ENCODE peak calls at places on chromosomes 13 and 19, in five cellular contexts. O is HCT116, A is neural progenitor cell, S is SK-N-SH, X is hepatocyte. R is an unnamed sample.

GRCh38 chr19:2253106-2254051 is 2.8 kb downstream of the JSRP1 start:
- DNase-seq in S (peak; percentile 58), O (no peak), A (peak; percentile 83), X (no peak), R (peak; percentile 78)

GRCh38 chr19:57687363-57688010 is 5.7 kb downstream of the ZNF551 start:
- DNase-seq in S (no peak), X (no peak), O (no peak), A (no peak), R (no peak)

GRCh38 chr19:10686661-10687517 is 14.3 kb upstream of the QTRT1 start:
- DNase-seq in X (no peak), A (no peak), O (no peak), S (peak; percentile 10), R (no peak)

GRCh38 chr19:31348416-31349159 is 648 bp downstream of the TSHZ3 start:
- DNase-seq in O (no peak), S (peak; percentile 56), X (peak; percentile 36), A (peak; percentile 39), R (no peak)

GRCh38 chr19:7701049-7701653 is 780 bp downstream of the FCER2 start:
- DNase-seq in S (no peak), A (no peak), O (no peak), X (no peak), R (no peak)

GRCh38 chr19:9862897-9863296 is 27.8 kb downstream of the PIN1 start:
- DNase-seq in A (no peak), O (no peak), X (no peak), S (no peak), R (no peak)

GRCh38 chr19:5337126-5337525 is 3.5 kb downstream of the PTPRS start:
- DNase-seq in S (no peak), O (no peak), A (no peak), X (no peak), R (no peak)

GRCh38 chr13:67063036-67063435 is 167.1 kb downstream of the PCDH9 start:
- DNase-seq in A (no peak), X (no peak), S (no peak), O (no peak), R (no peak)

GRCh38 chr19:1672038-1672768 is 19.8 kb upstream of the TCF3 start:
- DNase-seq in O (no peak), A (peak; percentile 73), S (peak; percentile 86), X (peak; percentile 75), R (peak; percentile 83)

GRCh38 chr19:21321996-21322395 is 7.2 kb downstream of the ZNF708 start:
- DNase-seq in X (no peak), S (no peak), O (no peak), A (no peak), R (no peak)

GRCh38 chr13:75217949-75218348 is 264.0 kb downstream of the TBC1D4 start:
- DNase-seq in S (no peak), A (peak; percentile 35), O (no peak), X (no peak), R (no peak)

GRCh38 chr19:39099341-39099740 is 15.2 kb downstream of the ACP7 start:
- DNase-seq in S (no peak), A (no peak), X (no peak), O (no peak), R (no peak)
- H3K4me3 ChIP-seq in S (no peak overlapping the region), A (peak overlapping the region; percentile 35), X (no peak overlapping the region), O (no peak overlapping the region), R (no peak overlapping the region)

GRCh38 chr19:48595171-48595570 is 11.4 kb upstream of the SPACA4 start:
- DNase-seq in X (no peak), A (no peak), S (no peak), O (no peak), R (no peak)

GRCh38 chr19:48595833-48596232 is 10.7 kb upstream of the SPACA4 start:
- DNase-seq in X (no peak), S (no peak), A (no peak), O (no peak), R (no peak)

GRCh38 chr19:48598996-48599626 is 7.4 kb upstream of the SPACA4 start:
- DNase-seq in A (no peak), O (no peak), X (no peak), S (no peak), R (no peak)

GRCh38 chr19:48596237-48596636 is 10.3 kb upstream of the SPACA4 start:
- DNase-seq in A (no peak), O (no peak), S (no peak), X (no peak), R (no peak)

GRCh38 chr19:48596679-48597465 is 9.7 kb upstream of the SPACA4 start:
- DNase-seq in X (no peak), A (no peak), O (no peak), S (no peak), R (no peak)
- TF ChIP-seq EZH2phosphoT487 in X (no peak), A (no peak), O (no peak), S (no peak), R (no peak)

DNA sequence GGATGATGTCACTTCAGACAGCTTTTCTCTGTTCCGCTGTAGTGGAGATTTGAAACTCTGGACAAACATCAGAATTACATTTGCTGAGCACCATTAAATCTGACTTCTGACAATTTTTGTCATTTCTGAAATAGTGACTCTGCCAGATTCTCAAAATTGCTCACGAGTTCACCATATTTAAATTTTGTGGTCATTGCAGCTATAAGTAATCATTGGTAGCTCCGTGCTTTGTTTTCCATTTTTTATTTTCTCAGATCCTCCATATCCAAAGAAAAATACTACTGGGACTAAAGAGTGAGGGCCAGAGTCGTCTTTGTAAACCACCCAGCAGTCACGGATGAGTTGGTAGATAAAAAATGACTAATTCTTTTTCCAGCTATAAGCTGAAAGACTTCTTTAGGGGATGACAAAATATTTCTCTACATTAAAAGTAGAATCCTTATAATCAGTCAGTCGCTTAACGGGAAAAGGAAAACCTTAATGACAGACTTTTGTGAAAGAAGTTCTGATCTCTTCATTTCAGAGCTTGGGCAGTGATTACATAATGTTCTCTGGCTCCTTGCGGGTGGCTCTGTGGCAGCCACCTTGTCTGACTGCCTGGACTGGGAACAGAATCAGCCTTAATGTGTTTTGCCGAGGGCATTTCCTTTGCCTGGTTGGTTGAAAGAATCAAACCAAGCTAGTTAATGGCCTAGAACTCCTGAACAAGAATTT is 2.3 kb downstream of the ITM2B start:
- DNase-seq in O (no peak), X (peak; percentile 27), A (peak; percentile 42), S (peak; percentile 56), R (peak; percentile 19)
- H3K4me3 ChIP-seq in O (no peak overlapping the region), X (peak overlapping the region; percentile 95), A (peak overlapping the region; percentile 100), S (peak overlapping the region; percentile 99), R (peak overlapping the region; percentile 56)

GRCh38 chr13:43360911-43361605 is 337.7 kb downstream of the DNAJC15 start:
- DNase-seq in A (no peak), S (no peak), X (peak; percentile 14), O (no peak), R (no peak)
- TF ChIP-seq EZH2phosphoT487 in A (no peak), S (no peak), X (no peak), O (no peak), R (no peak)

DNA sequence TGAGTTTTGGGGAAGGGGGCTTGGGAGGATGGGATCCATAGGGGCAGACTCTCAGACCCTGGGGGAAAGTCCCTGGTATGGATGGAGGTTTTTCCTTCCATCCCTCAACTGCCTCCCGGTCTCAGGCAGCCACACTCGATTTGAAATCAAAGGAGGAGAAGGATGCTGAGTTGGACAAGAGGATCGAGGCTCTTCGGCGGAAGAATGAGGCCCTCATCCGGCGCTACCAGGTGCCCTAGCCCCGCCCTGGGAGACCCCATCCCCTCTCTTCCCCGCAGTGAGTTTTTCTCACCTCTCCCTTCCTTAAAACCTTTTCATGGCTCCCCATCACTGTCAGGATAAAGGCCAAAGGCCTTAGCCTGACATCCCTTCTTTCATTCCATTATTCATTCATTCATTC is 2.1 kb downstream of the CCDC9 start:
- DNase-seq in S (no peak), O (no peak), X (no peak), A (no peak), R (no peak)
- H3K4me3 ChIP-seq in S (peak overlapping the region; percentile 57), O (peak overlapping the region; percentile 90), X (no peak overlapping the region), A (peak overlapping the region; percentile 72), R (no peak overlapping the region)

DNA sequence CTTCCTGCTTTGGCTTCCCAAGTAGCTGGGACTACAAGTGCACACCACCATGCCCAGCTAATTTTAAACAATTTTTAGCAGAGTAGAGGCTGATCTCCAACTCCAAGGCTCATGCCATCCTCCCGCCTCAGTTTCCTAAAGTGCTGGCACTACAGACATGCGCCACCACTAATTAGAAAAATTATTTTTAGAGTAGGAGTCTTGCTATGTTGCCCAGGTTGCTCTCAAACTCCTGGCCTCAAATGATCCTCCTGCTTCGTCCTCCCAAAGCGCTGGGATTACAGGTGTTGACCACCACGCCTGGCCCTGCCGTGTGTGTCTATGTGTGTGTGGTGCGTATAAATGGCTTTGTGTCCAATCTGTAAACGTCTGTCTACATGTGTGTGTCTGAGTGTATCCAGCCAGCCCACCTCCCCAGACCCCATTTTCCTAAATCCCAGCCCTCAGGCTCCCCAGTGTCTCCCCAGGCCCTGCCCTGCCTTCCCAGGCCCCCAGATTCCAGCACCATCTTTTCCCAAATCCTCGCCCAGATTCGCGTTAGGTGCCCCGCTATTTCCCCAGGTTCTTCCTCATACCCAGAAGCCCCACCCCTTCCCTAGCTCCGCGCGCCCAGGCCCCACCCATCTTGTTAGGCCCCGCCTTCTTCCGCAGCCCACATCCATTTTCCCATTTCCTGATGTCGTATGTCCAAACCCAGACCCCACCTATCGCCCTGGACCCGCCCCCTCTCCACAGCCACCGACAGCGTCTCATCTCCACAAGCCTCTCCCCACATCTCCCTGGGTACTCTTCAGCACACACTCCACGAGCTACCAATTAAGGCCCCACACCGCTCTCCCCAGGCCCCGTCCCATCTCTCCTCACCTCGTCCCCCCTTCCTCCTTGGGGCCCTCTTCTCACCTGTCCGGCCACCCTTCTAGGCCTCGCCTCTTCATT is 24.9 kb downstream of the SLC8A2 start:
- DNase-seq in S (peak; percentile 90), A (peak; percentile 79), O (peak; percentile 81), X (peak; percentile 50), R (no peak)
- TF ChIP-seq EZH2phosphoT487 in S (no peak), A (no peak), O (no peak), X (no peak), R (no peak)

GRCh38 chr19:32373614-32374295 is 28.3 kb downstream of the ZNF507 start:
- DNase-seq in O (peak; percentile 94), A (no peak), X (peak; percentile 90), S (no peak), R (no peak)
- H3K4me3 ChIP-seq in O (no peak overlapping the region), A (no peak overlapping the region), X (no peak overlapping the region), S (no peak overlapping the region), R (no peak overlapping the region)